ENCODE peak calls at places on chromosomes 3 and 15, in six cellular contexts. L, D, S, Q, X and N are unnamed samples.

GRCh38 chr3:69370156-69370944 is 15.5 kb downstream of the FRMD4B start:
- DNase-seq in D (no peak), X (peak; percentile 27), Q (peak; percentile 70), S (peak; percentile 34), L (peak; percentile 48), N (no peak)

GRCh38 chr3:107235193-107235922 is 141.9 kb upstream of the CCDC54 start:
- DNase-seq in X (peak; percentile 59), Q (peak; percentile 56), L (no peak), D (no peak), S (no peak), N (peak; percentile 39)

GRCh38 chr3:45465192-45465591 is 76.8 kb downstream of the LARS2 start:
- DNase-seq in Q (no peak), S (no peak), X (no peak), D (no peak), L (no peak), N (no peak)

GRCh38 chr3:98817546-98817945 is 54.4 kb downstream of the ST3GAL6 start:
- DNase-seq in X (peak; percentile 76), Q (peak; percentile 60), S (no peak), L (no peak), D (no peak), N (peak; percentile 67)

GRCh38 chr3:66499881-66500574 is 794 bp downstream of the LRIG1 start:
- DNase-seq in S (no peak), X (peak; percentile 20), Q (peak; percentile 68), D (no peak), L (peak; percentile 19), N (no peak)

GRCh38 chr15:35078221-35078915 is 6.7 kb downstream of the NANOGP8 start:
- DNase-seq in L (peak; percentile 31), Q (peak; percentile 72), X (peak; percentile 78), S (peak; percentile 30), D (no peak), N (peak; percentile 72)

GRCh38 chr15:91077029-91077428 is 23.0 kb upstream of the SV2B start:
- DNase-seq in S (no peak), X (no peak), D (no peak), Q (no peak), L (no peak), N (no peak)

GRCh38 chr3:46553154-46553553 is 12.9 kb downstream of the LRRC2 start:
- DNase-seq in Q (peak; percentile 47), S (no peak), D (no peak), L (no peak), X (peak; percentile 43), N (no peak)

GRCh38 chr15:67225336-67225735 is 29.1 kb downstream of the AAGAB start:
- DNase-seq in X (peak; percentile 86), D (no peak), Q (peak; percentile 86), S (peak; percentile 63), L (no peak), N (peak; percentile 76)

GRCh38 chr3:72597756-72598195 is 250.5 kb downstream of the SHQ1 start:
- DNase-seq in L (no peak), S (no peak), X (peak; percentile 3), D (no peak), Q (peak; percentile 44), N (no peak)

GRCh38 chr3:3551976-3552375 is 247.3 kb upstream of the LRRN1 start:
- DNase-seq in S (no peak), L (no peak), Q (no peak), D (no peak), X (no peak), N (no peak)

GRCh38 chr3:127714151-127714571 is 41.4 kb downstream of the ABTB1 start:
- DNase-seq in X (peak; percentile 47), D (no peak), L (no peak), Q (no peak), S (no peak), N (no peak)

GRCh38 chr3:121483290-121483689 is 62.5 kb downstream of the POLQ start:
- DNase-seq in Q (peak; percentile 33), D (no peak), S (no peak), X (peak; percentile 46), L (no peak), N (peak; percentile 25)

GRCh38 chr3:194364652-194365434 is 4.7 kb downstream of the LRRC15 start:
- DNase-seq in Q (peak; percentile 89), S (peak; percentile 54), L (peak; percentile 64), X (peak; percentile 45), D (no peak), N (peak; percentile 87)

GRCh38 chr3:66638717-66639116 is 137.9 kb upstream of the LRIG1 start:
- DNase-seq in D (peak; percentile 10), S (no peak), L (no peak), X (no peak), Q (no peak), N (no peak)

GRCh38 chr3:149850787-149851582 is 38.0 kb downstream of the RNF13 start:
- DNase-seq in S (no peak), D (no peak), X (no peak), L (no peak), Q (no peak), N (no peak)

GRCh38 chr3:44954962-44955361 is 21.0 kb downstream of the ZDHHC3 start:
- DNase-seq in D (no peak), X (peak; percentile 59), S (peak; percentile 49), L (no peak), Q (peak; percentile 33), N (peak; percentile 66)

GRCh38 chr3:88180398-88180999 is 30.7 kb downstream of the C3orf38 start:
- DNase-seq in Q (peak; percentile 62), S (peak; percentile 12), D (no peak), X (peak; percentile 78), L (no peak), N (peak; percentile 61)

GRCh38 chr15:41585140-41586047 is 26.4 kb downstream of the TYRO3 start:
- DNase-seq in S (peak; percentile 40), L (peak; percentile 57), X (peak; percentile 65), Q (peak; percentile 84), D (no peak), N (peak; percentile 59)

GRCh38 chr15:98853593-98854420 is 153.8 kb downstream of the PGPEP1L start:
- DNase-seq in S (no peak), L (no peak), D (no peak), Q (peak; percentile 55), X (peak; percentile 29), N (peak; percentile 67)

GRCh38 chr15:98853161-98853560 is 154.4 kb downstream of the PGPEP1L start:
- DNase-seq in X (peak; percentile 93), Q (peak; percentile 92), D (no peak), S (peak; percentile 93), L (peak; percentile 86), N (peak; percentile 95)

GRCh38 chr15:98855067-98855814 is 152.4 kb downstream of the PGPEP1L start:
- DNase-seq in D (no peak), X (no peak), Q (no peak), L (no peak), S (no peak), N (no peak)

GRCh38 chr15:98854496-98854895 is 153.1 kb downstream of the PGPEP1L start:
- DNase-seq in S (no peak), X (no peak), Q (no peak), D (no peak), L (peak; percentile 43), N (no peak)

DNA sequence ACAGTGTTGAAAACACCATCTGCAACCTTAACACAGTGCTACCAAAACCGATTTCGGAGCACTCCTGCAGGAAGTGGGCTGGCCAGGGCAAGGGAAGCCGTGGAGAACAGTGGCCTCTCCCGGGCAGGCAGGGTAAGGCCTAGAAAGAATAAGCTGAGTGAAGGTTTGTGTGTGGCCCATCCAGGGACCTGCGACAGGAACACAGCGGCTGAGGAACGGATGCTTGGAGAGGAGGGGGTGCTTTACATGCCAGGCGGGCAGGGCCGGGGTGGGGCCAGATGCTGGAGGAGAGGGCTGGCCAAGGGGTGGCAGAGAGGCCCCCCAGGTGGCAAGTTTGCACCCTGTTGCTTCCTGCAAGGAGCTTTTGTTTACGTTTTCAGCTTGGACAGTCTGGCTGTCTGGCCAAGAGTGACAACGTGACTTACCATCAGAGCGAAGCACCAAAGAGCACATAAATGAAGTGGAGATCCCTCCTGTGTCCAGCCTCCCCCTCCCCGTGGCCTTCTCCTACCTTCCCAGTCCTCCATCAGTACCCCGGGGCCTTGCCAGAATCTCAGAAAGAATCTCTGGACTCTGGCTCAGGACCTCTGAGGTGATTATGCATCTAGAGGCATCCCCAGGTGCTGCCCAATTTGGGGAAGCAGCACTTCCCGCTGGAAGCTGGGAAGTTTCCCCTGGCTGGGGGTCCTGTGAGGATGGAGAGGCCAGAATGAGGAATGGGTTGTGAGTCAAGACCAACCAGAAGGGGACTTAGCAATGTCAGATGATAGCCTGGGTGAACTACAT is 156.4 kb downstream of the PGPEP1L start:
- DNase-seq in D (peak; percentile 57), S (peak; percentile 64), L (peak; percentile 78), Q (peak; percentile 85), X (peak; percentile 78), N (peak; percentile 70)
- H3K4me3 ChIP-seq in D (peak overlapping the region; percentile 69), S (peak overlapping the region; percentile 61), L (peak overlapping the region; percentile 75), Q (peak overlapping the region; percentile 78), X (peak overlapping the region; percentile 61), N (peak overlapping the region; percentile 72)

DNA sequence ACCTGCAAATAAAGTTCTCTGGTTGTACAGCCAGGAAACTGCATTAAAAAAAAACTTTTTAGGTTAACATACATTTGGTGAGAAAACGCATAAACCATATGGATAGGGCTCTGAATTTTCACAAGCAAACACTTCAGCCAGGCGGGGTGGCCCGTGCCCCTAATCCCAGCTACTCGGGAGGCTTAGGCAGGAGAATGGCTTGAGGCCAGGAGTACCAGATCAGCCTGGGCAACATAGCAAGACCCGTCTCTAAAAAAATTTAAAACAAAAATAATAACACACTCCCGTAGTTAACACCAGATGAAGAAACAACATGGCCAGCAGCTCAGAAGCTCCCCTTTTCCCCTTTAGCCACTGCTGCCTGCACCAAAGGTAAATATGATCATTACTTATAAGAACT is 3.2 kb upstream of the RPL14 start:
- DNase-seq in L (no peak), Q (no peak), D (no peak), X (no peak), S (no peak), N (no peak)
- H3K4me3 ChIP-seq in L (peak overlapping the region; percentile 59), Q (peak overlapping the region; percentile 82), D (peak overlapping the region; percentile 75), X (peak overlapping the region; percentile 86), S (peak overlapping the region; percentile 96), N (peak overlapping the region; percentile 84)

GRCh38 chr15:39499151-39499550 is 81.7 kb upstream of the THBS1 start:
- DNase-seq in L (no peak), D (no peak), Q (peak; percentile 42), S (no peak), X (no peak), N (no peak)

GRCh38 chr15:39499701-39500100 is 81.2 kb upstream of the THBS1 start:
- DNase-seq in X (no peak), Q (peak; percentile 30), S (peak; percentile 42), D (no peak), L (no peak), N (peak; percentile 49)

GRCh38 chr15:39497016-39497758 is 83.7 kb upstream of the THBS1 start:
- DNase-seq in S (no peak), D (no peak), X (no peak), Q (no peak), L (no peak), N (no peak)

GRCh38 chr15:39498642-39499041 is 82.2 kb upstream of the THBS1 start:
- DNase-seq in L (no peak), S (no peak), Q (no peak), X (no peak), D (no peak), N (no peak)

GRCh38 chr15:39497759-39498565 is 82.9 kb upstream of the THBS1 start:
- DNase-seq in S (peak; percentile 42), Q (peak; percentile 74), L (no peak), X (peak; percentile 34), D (no peak), N (peak; percentile 31)
- H3K4me3 ChIP-seq in S (no peak overlapping the region), Q (no peak overlapping the region), L (no peak overlapping the region), X (no peak overlapping the region), D (no peak overlapping the region), N (no peak overlapping the region)

DNA sequence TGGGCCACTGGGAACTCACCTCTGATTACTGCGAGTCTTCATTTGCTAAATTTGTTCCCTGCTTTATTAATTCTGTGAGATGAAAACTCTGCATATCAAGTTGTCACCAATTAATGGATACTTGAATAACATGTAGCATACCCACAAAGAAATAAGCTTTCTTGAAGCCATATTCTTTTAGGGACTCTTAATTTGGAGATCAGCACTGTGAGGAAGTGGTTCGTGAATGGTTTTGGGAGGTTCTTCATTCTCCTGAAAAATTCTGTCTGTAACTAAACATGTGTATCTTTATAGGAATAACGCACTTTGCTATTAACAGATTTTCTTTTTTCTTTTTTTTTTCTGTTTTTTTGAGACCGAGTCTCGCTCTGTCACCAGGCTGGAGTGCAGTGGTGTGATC is 19.1 kb upstream of the TBC1D5 start:
- DNase-seq in X (no peak), S (no peak), L (no peak), Q (no peak), D (no peak), N (no peak)
- H3K4me3 ChIP-seq in X (no peak overlapping the region), S (no peak overlapping the region), L (no peak overlapping the region), Q (no peak overlapping the region), D (no peak overlapping the region), N (no peak overlapping the region)